ENCODE peak calls at places on chromosome 10, in eight cellular contexts. B is AG04450, S is sigmoid colon, Q is AG09309, U is coronary artery, R is A549, E is brain microvascular endothelial cell, D is fibroblast of lung. P is an unnamed sample.

GRCh38 chr10:34046651-34047050 is 712.2 kb upstream of the NRP1 start:
- DNase-seq in B (no peak), S (no peak), Q (no peak), U (no peak), R (no peak), E (no peak), D (no peak), P (no peak)

GRCh38 chr10:70139151-70139996 is 6.7 kb upstream of the AIFM2 start:
- DNase-seq in B (no peak), S (peak; percentile 40), Q (no peak), U (no peak), R (no peak), E (no peak), D (no peak), P (no peak)

GRCh38 chr10:133401981-133402725 is 8.2 kb downstream of the MTG1 start:
- DNase-seq in B (no peak), S (peak; percentile 46), Q (no peak), U (no peak), R (no peak), E (no peak), D (no peak), P (no peak)

GRCh38 chr10:29917311-29917710 is 142.1 kb downstream of the JCAD start:
- DNase-seq in B (no peak), S (no peak), Q (no peak), U (no peak), R (no peak), E (no peak), D (peak; percentile 21), P (no peak)

GRCh38 chr10:45000764-45001381 is at the start of gene ZNF22:
- DNase-seq in B (no peak), S (peak; percentile 82), Q (no peak), U (peak; percentile 84), R (peak; percentile 67), E (peak; percentile 23), D (peak; percentile 71), P (peak; percentile 60)

GRCh38 chr10:69912584-69912983 is 110.9 kb downstream of the COL13A1 start:
- DNase-seq in B (no peak), S (no peak), Q (no peak), U (no peak), R (no peak), E (no peak), D (no peak), P (peak; percentile 34)

GRCh38 chr10:110399163-110400094 is 94.7 kb upstream of the SMNDC1 start:
- DNase-seq in B (peak; percentile 92), S (no peak), Q (peak; percentile 94), U (no peak), R (peak; percentile 98), E (peak; percentile 98), D (peak; percentile 99), P (peak; percentile 98)

GRCh38 chr10:3848768-3849643 is 64.0 kb upstream of the KLF6 start:
- DNase-seq in B (no peak), S (no peak), Q (no peak), U (no peak), R (no peak), E (peak; percentile 72), D (peak; percentile 86), P (peak; percentile 67)

GRCh38 chr10:62020362-62020730 is 118.8 kb downstream of the ARID5B start:
- DNase-seq in B (no peak), S (no peak), Q (no peak), U (no peak), R (no peak), E (no peak), D (no peak), P (no peak)

GRCh38 chr10:63515002-63515763 is 6.0 kb upstream of the REEP3 start:
- DNase-seq in B (no peak), S (no peak), Q (peak; percentile 37), U (no peak), R (peak; percentile 53), E (peak; percentile 80), D (peak; percentile 81), P (no peak)

GRCh38 chr10:29612657-29613056 is 22.1 kb downstream of the SVIL start:
- DNase-seq in B (no peak), S (peak; percentile 63), Q (no peak), U (no peak), R (no peak), E (no peak), D (no peak), P (no peak)

GRCh38 chr10:13049774-13050420 is 48.4 kb upstream of the CCDC3 start:
- DNase-seq in B (no peak), S (no peak), Q (no peak), U (no peak), R (no peak), E (no peak), D (no peak), P (no peak)

GRCh38 chr10:47076949-47077348 is 165.7 kb downstream of the PTPN20 start:
- DNase-seq in B (no peak), S (no peak), Q (no peak), U (no peak), R (no peak), E (no peak), D (peak; percentile 29), P (no peak)

GRCh38 chr10:97224483-97225435 is 39.0 kb upstream of the SLIT1 start:
- DNase-seq in B (no peak), S (no peak), Q (no peak), U (no peak), R (no peak), E (no peak), D (peak; percentile 23), P (no peak)

GRCh38 chr10:109933984-109934565 is 10.8 kb upstream of the XPNPEP1 start:
- DNase-seq in B (no peak), S (no peak), Q (no peak), U (no peak), R (no peak), E (no peak), D (no peak), P (peak; percentile 76)

DNA sequence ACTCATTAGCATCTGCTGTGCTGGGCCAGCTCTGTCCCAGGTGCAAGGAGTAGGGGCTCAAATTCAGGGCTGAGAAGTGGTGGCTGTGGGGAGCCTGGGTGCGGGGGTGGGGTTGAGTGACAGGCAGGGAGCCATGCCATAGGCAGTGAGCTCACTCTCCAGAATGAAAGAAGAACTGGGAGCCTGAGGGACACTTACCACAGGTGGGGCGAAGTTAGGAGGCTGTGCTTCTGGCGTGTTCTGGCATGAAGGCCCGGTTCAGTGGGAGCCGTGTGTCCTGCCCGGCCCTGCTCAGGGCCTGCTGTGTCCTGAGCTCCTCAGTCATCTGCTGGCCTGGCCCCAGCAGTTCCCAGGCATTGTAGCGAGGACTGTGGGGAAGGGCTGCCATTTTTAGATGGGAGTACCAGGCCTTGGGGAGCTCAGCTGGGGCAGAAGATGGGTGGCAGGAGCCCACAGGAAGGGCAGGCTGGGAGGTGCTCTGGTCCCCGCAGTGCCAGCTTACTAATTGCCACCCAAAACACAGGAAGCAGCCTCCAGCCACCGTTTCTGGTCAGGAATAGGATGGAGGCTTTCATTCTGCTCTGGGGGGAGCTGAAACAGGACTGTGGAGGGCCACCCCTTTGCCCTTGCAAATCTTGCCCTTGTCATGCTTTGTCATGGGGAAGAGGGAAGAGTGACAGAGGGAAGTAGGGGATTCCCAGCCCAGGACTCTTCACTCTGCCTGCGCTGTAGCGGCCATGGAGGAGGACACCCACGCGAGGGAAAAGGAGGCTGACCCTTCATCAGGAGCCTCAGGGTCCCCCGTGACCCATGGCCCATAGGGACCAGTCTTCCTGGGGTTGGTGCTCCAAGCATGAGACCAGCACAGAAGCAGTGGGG is 62.2 kb downstream of the MKI67 start:
- DNase-seq in B (no peak), S (peak; percentile 64), Q (no peak), U (peak; percentile 78), R (no peak), E (no peak), D (peak; percentile 11), P (no peak)
- H3K4me3 ChIP-seq in B (no peak overlapping the region), S (no peak overlapping the region), Q (no peak overlapping the region), U (no peak overlapping the region), R (no peak overlapping the region), E (no peak overlapping the region), D (no peak overlapping the region), P (no peak overlapping the region)

GRCh38 chr10:100470367-100470766 is 7.6 kb downstream of the WNT8B start:
- DNase-seq in B (no peak), S (no peak), Q (no peak), U (no peak), R (no peak), E (no peak), D (peak; percentile 7), P (peak; percentile 60)
- TF ChIP-seq CTCF in B (no peak), S (no peak), Q (no peak), U (no peak), R (no peak), E (no peak), D (no peak), P (no peak)

GRCh38 chr10:128172756-128173155 is 46.5 kb upstream of the MKI67 start:
- DNase-seq in B (no peak), S (no peak), Q (no peak), U (no peak), R (no peak), E (no peak), D (no peak), P (no peak)
- H3K4me3 ChIP-seq in B (no peak overlapping the region), S (no peak overlapping the region), Q (no peak overlapping the region), U (no peak overlapping the region), R (no peak overlapping the region), E (no peak overlapping the region), D (no peak overlapping the region), P (no peak overlapping the region)

GRCh38 chr10:48507494-48507893 is 97.4 kb downstream of the ARHGAP22 start:
- DNase-seq in B (no peak), S (no peak), Q (no peak), U (no peak), R (no peak), E (no peak), D (no peak), P (no peak)

GRCh38 chr10:48506147-48506917 is 98.5 kb downstream of the ARHGAP22 start:
- DNase-seq in B (no peak), S (no peak), Q (no peak), U (no peak), R (peak; percentile 66), E (peak; percentile 31), D (peak; percentile 25), P (no peak)

GRCh38 chr10:48503293-48503911 is 101.5 kb downstream of the ARHGAP22 start:
- DNase-seq in B (no peak), S (no peak), Q (no peak), U (peak; percentile 35), R (no peak), E (no peak), D (no peak), P (peak; percentile 38)

GRCh38 chr10:48504141-48504885 is 100.6 kb downstream of the ARHGAP22 start:
- DNase-seq in B (no peak), S (peak; percentile 58), Q (no peak), U (peak; percentile 57), R (no peak), E (no peak), D (no peak), P (no peak)

DNA sequence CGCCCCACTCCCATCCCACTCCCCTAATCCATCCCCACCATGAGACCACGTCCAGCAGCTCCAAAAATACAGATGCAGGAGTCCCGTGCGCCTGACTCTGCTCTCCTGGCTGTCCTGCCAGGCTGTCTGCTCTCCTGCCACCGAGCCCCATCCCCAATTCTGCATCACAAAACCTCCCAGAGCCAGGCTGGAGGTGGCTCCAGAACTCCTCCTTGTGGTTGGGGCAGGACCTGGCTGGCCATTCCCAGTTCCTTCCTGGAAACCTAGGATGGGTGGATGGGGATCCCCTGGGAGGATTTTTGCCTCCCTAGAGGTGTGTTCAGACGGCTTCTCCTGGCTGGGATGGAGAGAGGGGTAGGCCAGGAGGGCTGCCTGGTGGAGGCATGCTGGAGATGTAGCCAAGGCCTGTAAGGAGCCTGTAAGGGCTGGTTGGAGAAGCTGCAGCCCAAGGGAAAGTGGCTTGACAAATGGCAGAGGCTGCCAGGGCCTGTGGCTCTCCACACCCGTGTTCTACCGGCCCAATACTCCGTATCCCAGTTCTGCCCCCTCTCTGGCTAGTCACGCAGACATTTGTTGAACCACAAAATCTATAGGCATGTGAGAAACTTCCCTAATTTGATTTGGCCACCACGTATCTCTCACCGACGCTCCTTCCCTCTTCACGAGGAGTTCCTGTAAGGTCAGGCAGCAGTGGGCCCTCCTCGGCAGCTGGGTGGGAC is 99.3 kb downstream of the ARHGAP22 start:
- DNase-seq in B (no peak), S (no peak), Q (no peak), U (peak; percentile 56), R (no peak), E (no peak), D (no peak), P (no peak)
- TF ChIP-seq CTCF in B (peak; percentile 28), S (no peak), Q (no peak), U (no peak), R (no peak), E (peak; percentile 26), D (peak; percentile 4), P (peak; percentile 22)

P was measured in foreskin fibroblast.